ENCODE peak calls at places on chromosomes 13 and 19, in five cellular contexts. B is vagina; Q is stimulated activated CD8-positive, alpha-beta memory T cell treated with anti-CD3 and anti-CD28 coated beads, Interleukin-15, amount 100 ng/mL, for 1 hour; U is CD4-positive, CD25-positive, alpha-beta regulatory T cell; T is iPS-NIHi11. V is an unnamed sample.
A peak's percentile ranks its signal among the peaks of the same experiment; 100 is the strongest.

GRCh38 chr19:48325265-48325910 is at the start of gene EMP3:
- DNase-seq in B (no peak), Q (peak; percentile 71), U (peak; percentile 77), T (peak; percentile 74), V (peak; percentile 54)

GRCh38 chr19:15181394-15181793 is 19.4 kb downstream of the NOTCH3 start:
- DNase-seq in B (no peak), Q (no peak), U (no peak), T (no peak), V (no peak)

GRCh38 chr19:51124729-51125128 is at the start of gene SIGLEC9:
- DNase-seq in B (no peak), Q (no peak), U (no peak), T (no peak), V (no peak)

GRCh38 chr19:7862413-7862951 is 11.7 kb downstream of the PRR36 start:
- DNase-seq in B (no peak), Q (peak; percentile 27), U (peak; percentile 66), T (peak; percentile 93), V (no peak)

GRCh38 chr13:69820180-69820579 is 287.4 kb upstream of the ATXN8OS start:
- DNase-seq in B (no peak), Q (no peak), U (no peak), T (no peak), V (no peak)

GRCh38 chr19:34260771-34261173 is 6.4 kb downstream of the GARRE1 start:
- DNase-seq in B (no peak), Q (no peak), U (no peak), T (no peak), V (no peak)

GRCh38 chr13:73520566-73521290 is 461.9 kb downstream of the KLF5 start:
- DNase-seq in B (no peak), Q (no peak), U (no peak), T (no peak), V (no peak)

GRCh38 chr13:49998714-49999624 is 2.1 kb downstream of the TRIM13 start:
- DNase-seq in B (no peak), Q (no peak), U (no peak), T (no peak), V (no peak)

GRCh38 chr19:58578430-58578925 is 5.3 kb upstream of the MZF1 start:
- DNase-seq in B (no peak), Q (no peak), U (no peak), T (no peak), V (no peak)

GRCh38 chr13:30175166-30175565 is 132.2 kb downstream of the KATNAL1 start:
- DNase-seq in B (no peak), Q (no peak), U (no peak), T (no peak), V (no peak)

GRCh38 chr13:29546662-29547061 is 48.8 kb downstream of the SLC7A1 start:
- DNase-seq in B (no peak), Q (no peak), U (no peak), T (no peak), V (no peak)

GRCh38 chr19:56725829-56726424 is 54.4 kb upstream of the ZNF835 start:
- DNase-seq in B (no peak), Q (no peak), U (no peak), T (no peak), V (no peak)

GRCh38 chr13:51313619-51314018 is 25.9 kb upstream of the SERPINE3 start:
- DNase-seq in B (peak; percentile 37), Q (no peak), U (no peak), T (no peak), V (no peak)

GRCh38 chr19:17996826-17997316 is 11.1 kb upstream of the ARRDC2 start:
- DNase-seq in B (no peak), Q (peak; percentile 77), U (peak; percentile 78), T (peak; percentile 94), V (peak; percentile 92)

GRCh38 chr13:66994498-66995365 is 235.4 kb downstream of the PCDH9 start:
- DNase-seq in B (no peak), Q (no peak), U (no peak), T (no peak), V (no peak)

GRCh38 chr13:29577135-29578051 is 18.1 kb downstream of the SLC7A1 start:
- DNase-seq in B (no peak), Q (no peak), U (no peak), T (no peak), V (no peak)

GRCh38 chr19:47023448-47023794 is 3.8 kb downstream of the NPAS1 start:
- DNase-seq in B (no peak), Q (no peak), U (no peak), T (no peak), V (no peak)

GRCh38 chr13:60572003-60572792 is 175.2 kb downstream of the TDRD3 start:
- DNase-seq in B (no peak), Q (no peak), U (no peak), T (peak; percentile 54), V (no peak)

GRCh38 chr19:3073159-3073563 is 10.9 kb upstream of the TLE5 start:
- DNase-seq in B (no peak), Q (no peak), U (no peak), T (peak; percentile 63), V (no peak)

V was measured in central memory CD8-positive, alpha-beta T cell.